ENCODE peak calls at places on chromosomes 7 and 10, in ten cellular contexts. C is GM23338, L is sigmoid colon, O is Caco-2, R is K562, P is A549, S is transverse colon, B is uterus, X is colonic mucosa, T is ovary. V is an unnamed sample.

GRCh38 chr7:69738396-69738889 is 140.2 kb downstream of the AUTS2 start:
- DNase-seq in C (peak; percentile 43), L (no peak), O (no peak), R (no peak), P (peak; percentile 9), S (no peak), B (no peak), X (no peak), T (no peak), V (no peak)

GRCh38 chr10:130141460-130141859 is 5.3 kb downstream of the GLRX3 start:
- DNase-seq in C (no peak), L (no peak), O (no peak), R (peak; percentile 54), P (no peak), S (no peak), B (no peak), X (no peak), T (no peak), V (no peak)

GRCh38 chr7:66602159-66602558 is 26.5 kb upstream of the KCTD7 start:
- DNase-seq in C (no peak), L (peak; percentile 12), O (no peak), R (no peak), P (no peak), S (no peak), B (no peak), X (no peak), T (no peak), V (no peak)

GRCh38 chr10:69730251-69731156 is 71.2 kb upstream of the COL13A1 start:
- DNase-seq in C (no peak), L (peak; percentile 57), O (no peak), R (no peak), P (no peak), S (no peak), B (no peak), X (no peak), T (peak; percentile 46), V (no peak)

GRCh38 chr10:125174360-125174759 is 14.0 kb upstream of the CTBP2 start:
- DNase-seq in C (no peak), L (no peak), O (no peak), R (no peak), P (no peak), S (no peak), B (no peak), X (no peak), T (no peak), V (no peak)

GRCh38 chr7:82578430-82578829 is 134.9 kb upstream of the CACNA2D1 start:
- DNase-seq in C (no peak), L (no peak), O (no peak), R (no peak), P (peak; percentile 23), S (no peak), B (no peak), X (no peak), T (no peak), V (no peak)

GRCh38 chr7:68622500-68622899 is 975.8 kb upstream of the AUTS2 start:
- DNase-seq in C (no peak), L (no peak), O (no peak), R (no peak), P (no peak), S (no peak), B (no peak), X (no peak), T (no peak), V (no peak)

GRCh38 chr10:37856881-37857286 is 526 bp downstream of the ZNF248 start:
- DNase-seq in C (peak; percentile 5), L (peak; percentile 71), O (peak; percentile 41), R (peak; percentile 76), P (peak; percentile 13), S (peak; percentile 31), B (peak; percentile 34), X (peak; percentile 40), T (peak; percentile 25), V (peak; percentile 20)

GRCh38 chr7:111292026-111292430 is 201.1 kb downstream of the LRRN3 start:
- DNase-seq in C (no peak), L (no peak), O (no peak), R (no peak), P (no peak), S (no peak), B (no peak), X (no peak), T (no peak), V (no peak)

GRCh38 chr10:68327889-68328786 is 3.7 kb upstream of the HNRNPH3 start:
- DNase-seq in C (peak; percentile 67), L (no peak), O (no peak), R (no peak), P (peak; percentile 62), S (no peak), B (peak; percentile 35), X (no peak), T (no peak), V (no peak)

GRCh38 chr10:89047397-89047796 is 56.8 kb downstream of the FAS start:
- DNase-seq in C (no peak), L (no peak), O (no peak), R (no peak), P (no peak), S (no peak), B (no peak), X (no peak), T (no peak), V (no peak)

GRCh38 chr10:117502421-117503169 is 40.0 kb upstream of the EMX2 start:
- DNase-seq in C (no peak), L (peak; percentile 33), O (no peak), R (no peak), P (no peak), S (no peak), B (no peak), X (no peak), T (no peak), V (no peak)

GRCh38 chr7:66958708-66959350 is 36.6 kb downstream of the SBDS start:
- DNase-seq in C (no peak), L (no peak), O (no peak), R (no peak), P (no peak), S (peak; percentile 41), B (no peak), X (peak; percentile 62), T (no peak), V (no peak)

GRCh38 chr7:115679976-115680375 is 350.6 kb downstream of the TFEC start:
- DNase-seq in C (peak; percentile 82), L (no peak), O (no peak), R (peak; percentile 2), P (peak; percentile 59), S (peak; percentile 10), B (peak; percentile 13), X (peak; percentile 56), T (no peak), V (no peak)

GRCh38 chr7:70752794-70753241 is 379.1 kb upstream of the GALNT17 start:
- DNase-seq in C (no peak), L (no peak), O (no peak), R (no peak), P (no peak), S (no peak), B (no peak), X (no peak), T (no peak), V (no peak)

DNA sequence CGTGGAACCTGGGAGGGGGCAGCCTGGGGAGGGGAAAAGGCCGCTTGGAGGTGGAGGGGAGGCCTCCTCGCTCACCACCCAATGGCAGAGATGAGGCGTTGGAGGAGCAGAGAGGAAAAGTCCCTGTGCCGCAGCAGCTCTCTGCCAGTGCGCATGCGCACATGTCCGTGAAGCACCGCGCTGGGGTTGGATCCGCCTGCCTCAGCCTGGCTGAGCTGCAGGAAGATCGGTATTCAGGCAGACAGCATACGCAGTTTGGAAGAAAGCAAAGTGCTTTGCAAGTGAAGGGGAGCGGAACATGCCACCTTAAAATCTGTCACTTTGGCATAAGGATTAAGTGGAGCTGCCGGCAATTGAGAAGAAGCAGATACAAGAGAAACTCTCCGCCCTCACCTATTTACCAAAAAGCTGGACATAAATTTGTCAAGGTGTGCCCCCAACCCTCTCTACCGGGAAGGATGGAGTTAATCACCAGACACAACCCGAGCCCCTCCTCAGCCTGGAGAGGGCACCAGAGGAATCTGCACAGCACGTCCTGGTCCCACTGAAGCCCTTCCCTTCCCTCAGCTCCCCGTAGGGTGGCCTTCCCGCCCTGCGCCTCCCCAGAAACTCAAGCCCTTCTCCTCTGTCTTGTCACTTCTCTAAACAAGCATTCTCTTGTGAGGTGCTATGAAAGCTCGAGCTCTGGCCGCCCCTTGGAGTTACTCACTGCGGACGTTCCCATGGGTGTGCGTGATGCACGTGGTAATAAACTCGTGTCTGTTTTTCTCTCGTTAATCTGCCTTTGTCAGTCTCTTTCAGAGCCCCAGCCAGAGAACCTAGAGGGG is 32.2 kb upstream of the TMEM72 start:
- DNase-seq in C (peak; percentile 93), L (peak; percentile 95), O (peak; percentile 88), R (peak; percentile 51), P (peak; percentile 74), S (peak; percentile 86), B (peak; percentile 90), X (peak; percentile 90), T (peak; percentile 93), V (peak; percentile 80)
- TF ChIP-seq CTCF in C (peak; percentile 35), L (no peak), O (peak; percentile 59), R (peak; percentile 32), P (no peak), S (no peak), B (no peak), X (no peak), T (no peak), V (no peak)

DNA sequence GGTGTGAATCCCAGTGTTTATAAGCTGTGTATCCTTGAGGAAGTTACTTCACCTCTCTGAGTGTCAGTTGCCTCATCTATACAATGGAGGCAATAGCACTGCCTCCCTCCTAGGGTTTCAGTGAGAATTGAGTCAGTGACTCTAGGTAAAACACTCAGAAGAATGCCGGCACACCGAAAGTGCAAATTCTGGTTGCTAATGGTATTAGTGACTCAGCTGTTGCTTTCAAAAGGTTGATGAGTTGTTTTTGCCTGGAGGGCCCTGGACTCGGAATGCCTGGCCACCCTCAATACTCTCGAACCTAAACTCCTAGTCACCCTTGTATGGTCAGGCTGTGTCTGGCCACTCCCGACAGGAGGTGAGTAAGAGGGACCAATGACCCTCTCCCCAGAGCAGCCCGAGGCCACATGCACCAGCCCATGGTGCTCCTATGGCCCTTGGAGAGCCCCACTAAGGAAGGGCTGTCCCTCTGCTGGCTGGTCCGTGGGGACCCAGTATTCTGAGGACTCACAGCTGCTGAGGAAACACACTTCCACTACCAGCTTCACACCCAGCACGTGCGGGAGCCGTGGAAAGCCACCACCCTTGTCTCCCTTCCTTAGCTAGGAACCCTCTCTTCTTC is 60.2 kb downstream of the CALML3 start:
- DNase-seq in C (no peak), L (peak; percentile 52), O (no peak), R (no peak), P (peak; percentile 71), S (no peak), B (no peak), X (no peak), T (no peak), V (no peak)
- H3K4me1 ChIP-seq in C (peaks cover 43% of the 10 kb centered on the region), L (no peaks in the 10 kb centered on the region), O (peaks cover 43% of the 10 kb centered on the region), R (peaks cover 10% of the 10 kb centered on the region), P (peaks cover 49% of the 10 kb centered on the region), S (peaks cover 14% of the 10 kb centered on the region), B (no peaks in the 10 kb centered on the region), X (peaks cover 6% of the 10 kb centered on the region), T (no peaks in the 10 kb centered on the region), V (no peaks in the 10 kb centered on the region)

GRCh38 chr7:64625114-64626082 is 40.5 kb upstream of the ZNF107 start:
- DNase-seq in C (peak; percentile 53), L (no peak), O (no peak), R (peak; percentile 48), P (no peak), S (no peak), B (no peak), X (no peak), T (no peak), V (no peak)
- TF ChIP-seq CTCF in C (peak; percentile 79), L (peak; percentile 81), O (peak; percentile 27), R (peak; percentile 67), P (peak; percentile 16), S (peak; percentile 48), B (peak; percentile 60), X (peak; percentile 51), T (peak; percentile 45), V (peak; percentile 59)

GRCh38 chr7:116800594-116800993 is 61.8 kb upstream of the CAPZA2 start:
- DNase-seq in C (no peak), L (no peak), O (no peak), R (no peak), P (no peak), S (no peak), B (no peak), X (no peak), T (no peak), V (no peak)
- H3K4me1 ChIP-seq in C (peaks cover 7% of the 10 kb centered on the region), L (no peaks in the 10 kb centered on the region), O (peaks cover 56% of the 10 kb centered on the region), R (no peaks in the 10 kb centered on the region), P (peaks cover 78% of the 10 kb centered on the region), S (peaks cover 61% of the 10 kb centered on the region), B (no peaks in the 10 kb centered on the region), X (no peaks in the 10 kb centered on the region), T (no peaks in the 10 kb centered on the region), V (no peaks in the 10 kb centered on the region)